ENCODE peak calls at places on chromosomes 13 and 19, in nine cellular contexts. L is upper lobe of left lung, C is suprapubic skin, S is stomach, G is tibial nerve, W is K562, T is SK-N-SH, V is ovary, M is HepG2. F is an unnamed sample.

GRCh38 chr19:30209617-30210600 is 162.3 kb upstream of the ZNF536 start:
- DNase-seq in L (peak), C (no peak), S (no peak), G (no peak), W (no peak), T (peak), V (no peak), M (no peak), F (no peak)

GRCh38 chr13:36999054-36999927 is at the start of gene ALG5:
- DNase-seq in L (peak), C (peak), S (peak), G (peak), W (peak), T (peak), V (peak), M (peak), F (peak)

GRCh38 chr13:42985312-42986175 is 6.5 kb downstream of the EPSTI1 start:
- DNase-seq in L (no peak), C (no peak), S (peak), G (peak), W (no peak), T (peak), V (no peak), M (no peak), F (no peak)

GRCh38 chr19:13623686-13624405 is 117.6 kb upstream of the CACNA1A start:
- DNase-seq in L (peak), C (no peak), S (no peak), G (no peak), W (no peak), T (no peak), V (no peak), M (no peak), F (no peak)

GRCh38 chr19:17475541-17476115 is 5.3 kb downstream of the SLC27A1 start:
- DNase-seq in L (no peak), C (no peak), S (peak), G (peak), W (no peak), T (no peak), V (no peak), M (peak), F (no peak)

GRCh38 chr13:106143392-106143791 is 392.1 kb downstream of the EFNB2 start:
- DNase-seq in L (no peak), C (no peak), S (no peak), G (no peak), W (no peak), T (no peak), V (no peak), M (no peak), F (no peak)

GRCh38 chr13:76737526-76737925 is 148.7 kb downstream of the KCTD12 start:
- DNase-seq in L (no peak), C (no peak), S (no peak), G (no peak), W (no peak), T (no peak), V (no peak), M (no peak), F (no peak)

GRCh38 chr13:31982124-31982523 is 49.5 kb upstream of the FRY start:
- DNase-seq in L (no peak), C (no peak), S (no peak), G (no peak), W (no peak), T (no peak), V (no peak), M (no peak), F (no peak)

GRCh38 chr19:42051166-42052115 is 18.6 kb downstream of the GRIK5 start:
- DNase-seq in L (peak), C (no peak), S (peak), G (no peak), W (no peak), T (no peak), V (no peak), M (no peak), F (no peak)

GRCh38 chr13:50589139-50589538 is 254.4 kb downstream of the DLEU7 start:
- DNase-seq in L (no peak), C (no peak), S (no peak), G (no peak), W (no peak), T (peak), V (no peak), M (no peak), F (no peak)

GRCh38 chr13:43815204-43815603 is 28.4 kb upstream of the ENOX1 start:
- DNase-seq in L (no peak), C (no peak), S (no peak), G (no peak), W (no peak), T (peak), V (peak), M (no peak), F (no peak)

GRCh38 chr13:51846756-51847155 is 1.8 kb upstream of the TMEM272 start:
- DNase-seq in L (no peak), C (no peak), S (no peak), G (no peak), W (no peak), T (no peak), V (no peak), M (no peak), F (no peak)

GRCh38 chr13:93947651-93948050 is 531.8 kb downstream of the DCT start:
- DNase-seq in L (no peak), C (no peak), S (no peak), G (no peak), W (no peak), T (no peak), V (no peak), M (no peak), F (no peak)

GRCh38 chr19:4164262-4164661 is 10.8 kb downstream of the CREB3L3 start:
- DNase-seq in L (no peak), C (no peak), S (no peak), G (no peak), W (no peak), T (no peak), V (no peak), M (no peak), F (no peak)

GRCh38 chr19:4157164-4157563 is 3.7 kb downstream of the CREB3L3 start:
- DNase-seq in L (no peak), C (no peak), S (no peak), G (no peak), W (no peak), T (peak), V (no peak), M (no peak), F (no peak)

GRCh38 chr19:4161415-4162077 is 8.1 kb downstream of the CREB3L3 start:
- DNase-seq in L (no peak), C (no peak), S (no peak), G (no peak), W (no peak), T (no peak), V (no peak), M (no peak), F (no peak)
- TF ChIP-seq EP300 in L (no peak), C (no peak), S (no peak), G (no peak), W (no peak), T (no peak), V (no peak), M (no peak), F (no peak)

GRCh38 chr19:1969176-1970002 is 28.4 kb downstream of the CSNK1G2 start:
- DNase-seq in L (peak), C (no peak), S (no peak), G (no peak), W (no peak), T (no peak), V (no peak), M (no peak), F (no peak)

GRCh38 chr19:1968279-1969175 is 27.6 kb downstream of the CSNK1G2 start:
- DNase-seq in L (peak), C (no peak), S (no peak), G (no peak), W (no peak), T (peak), V (no peak), M (no peak), F (no peak)

GRCh38 chr19:1970003-1970805 is 29.2 kb downstream of the CSNK1G2 start:
- DNase-seq in L (peak), C (no peak), S (no peak), G (no peak), W (no peak), T (no peak), V (no peak), M (no peak), F (no peak)

GRCh38 chr19:1970806-1971502 is 30.0 kb downstream of the CSNK1G2 start:
- DNase-seq in L (peak), C (no peak), S (no peak), G (no peak), W (no peak), T (no peak), V (no peak), M (no peak), F (no peak)

DNA sequence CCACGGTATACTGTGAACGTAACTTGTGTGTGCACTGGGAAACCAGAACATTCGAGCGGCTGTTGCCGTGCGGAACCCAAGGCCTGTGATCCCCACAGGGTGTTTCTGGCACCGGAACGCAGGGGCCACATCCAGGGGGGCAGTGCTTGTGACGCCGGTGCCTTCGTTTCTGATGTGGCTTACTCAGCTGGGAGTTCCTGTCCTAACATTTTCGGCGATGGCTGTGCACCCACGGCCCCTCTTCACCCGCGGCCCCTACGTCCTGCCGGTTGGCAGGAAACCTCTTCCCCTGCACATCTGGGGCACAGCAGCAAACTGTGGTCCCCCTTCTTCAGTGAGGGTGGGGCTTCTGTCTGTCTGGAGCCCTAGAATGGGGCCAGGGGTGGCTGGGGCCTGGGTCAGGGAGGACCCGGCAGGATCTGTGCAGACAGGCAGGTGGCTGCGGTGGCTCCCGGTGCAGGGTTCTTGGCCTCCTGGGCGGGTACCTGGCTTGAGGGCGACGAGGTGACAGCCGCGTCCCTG is 26.2 kb downstream of the CSNK1G2 start:
- DNase-seq in L (peak), C (no peak), S (no peak), G (no peak), W (no peak), T (no peak), V (no peak), M (no peak), F (no peak)
- TF ChIP-seq EP300 in L (no peak), C (no peak), S (no peak), G (no peak), W (no peak), T (no peak), V (no peak), M (no peak), F (no peak)

DNA sequence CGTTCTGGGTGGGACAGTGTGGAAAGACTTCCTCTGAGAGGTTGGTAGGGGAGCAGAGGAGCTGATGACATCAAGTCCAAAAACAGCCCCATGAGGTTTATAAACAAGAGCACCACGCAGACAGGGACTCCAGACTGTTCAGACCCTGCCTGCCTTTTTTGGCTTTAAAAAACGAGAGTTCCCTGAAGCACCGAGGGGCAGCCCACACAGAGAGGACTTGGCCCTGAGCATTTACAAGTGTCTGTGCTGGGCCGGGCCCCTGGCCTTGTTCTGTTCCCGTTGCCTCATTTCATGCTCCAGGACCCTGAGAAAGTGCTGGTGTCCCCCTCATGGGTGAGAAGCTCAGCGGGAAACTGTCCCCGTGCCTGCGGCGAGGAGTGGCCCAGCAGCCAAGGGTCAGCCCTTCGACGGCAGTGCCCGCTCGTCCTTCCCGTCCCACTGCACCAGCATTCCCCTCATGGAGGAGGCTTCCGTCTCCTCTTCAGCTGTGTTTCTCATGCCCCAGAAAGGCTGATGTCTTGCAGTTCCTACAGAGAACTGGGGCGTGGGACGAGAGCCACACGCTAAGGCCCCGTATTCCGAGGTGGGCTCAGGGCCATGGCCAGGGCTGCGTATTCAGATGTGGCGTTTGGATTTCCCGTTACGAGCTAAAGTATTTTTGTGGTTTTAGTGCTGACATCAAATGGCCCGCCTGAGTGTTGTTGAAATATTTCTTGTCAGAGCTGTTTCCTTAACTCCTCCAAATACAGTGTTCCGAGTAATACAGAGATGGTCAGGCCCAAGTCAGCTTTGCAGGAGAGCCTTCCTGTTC is 93.5 kb downstream of the ATP11A start:
- DNase-seq in L (no peak), C (no peak), S (peak), G (peak), W (no peak), T (peak), V (peak), M (no peak), F (no peak)
- TF ChIP-seq EP300 in L (no peak), C (no peak), S (no peak), G (no peak), W (no peak), T (no peak), V (no peak), M (no peak), F (no peak)

DNA sequence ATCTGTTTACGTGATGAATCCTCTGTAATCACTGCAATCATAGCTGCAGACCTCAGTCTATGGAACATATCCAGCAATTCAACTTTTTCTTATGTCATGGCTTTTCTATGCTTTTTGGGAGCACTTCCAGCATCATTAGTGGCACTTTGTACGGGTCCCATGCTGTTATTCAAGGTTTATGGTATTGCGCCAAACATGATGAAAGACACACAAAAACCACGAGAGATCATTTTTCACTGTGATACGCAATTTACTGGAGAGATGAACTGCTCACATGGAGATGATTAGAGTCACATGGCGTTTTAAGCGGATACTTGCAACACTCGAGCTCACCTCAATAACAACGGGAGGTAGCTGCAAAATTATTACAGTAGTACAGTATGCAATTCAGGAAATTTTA is 2101.7 kb upstream of the PCDH20 start:
- DNase-seq in L (no peak), C (no peak), S (no peak), G (no peak), W (no peak), T (no peak), V (no peak), M (no peak), F (no peak)
- TF ChIP-seq EP300 in L (no peak), C (no peak), S (no peak), G (no peak), W (no peak), T (no peak), V (no peak), M (no peak), F (no peak)

GRCh38 chr13:71813187-71813586 is 53.8 kb downstream of the DACH1 start:
- DNase-seq in L (no peak), C (no peak), S (no peak), G (no peak), W (no peak), T (no peak), V (no peak), M (no peak), F (no peak)
- TF ChIP-seq EP300 in L (no peak), C (no peak), S (no peak), G (no peak), W (no peak), T (no peak), V (no peak), M (no peak), F (no peak)

DNA sequence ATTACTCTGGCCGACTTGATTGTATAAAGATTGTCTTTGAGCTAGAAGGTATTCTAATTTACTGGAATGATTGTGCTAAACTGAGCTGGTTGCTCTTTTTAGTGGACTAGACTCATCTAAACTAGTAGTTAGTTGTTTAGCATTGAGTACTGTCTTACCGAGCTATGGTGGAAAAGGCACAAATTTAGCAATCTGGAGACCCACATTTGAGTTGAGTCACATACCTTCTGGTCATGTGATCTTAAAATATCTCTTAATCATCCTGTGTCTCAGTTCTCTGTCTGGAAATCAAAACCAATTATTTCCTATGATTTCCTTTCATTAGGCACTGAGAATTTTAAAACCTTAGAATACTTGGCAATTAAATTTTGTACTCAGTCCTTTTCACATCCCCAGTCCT is 349.5 kb downstream of the IRS2 start:
- DNase-seq in L (no peak), C (no peak), S (no peak), G (no peak), W (no peak), T (no peak), V (no peak), M (no peak), F (no peak)
- TF ChIP-seq EP300 in L (no peak), C (no peak), S (no peak), G (no peak), W (no peak), T (no peak), V (no peak), M (no peak), F (no peak)